ENCODE peak calls at places on chromosomes 7 and 10, in four cellular contexts. V, P, X and C are unnamed samples.

GRCh38 chr7:90579181-90579688 is 16.9 kb upstream of the CDK14 start:
- DNase-seq in P (no peak), X (no peak), V (no peak), C (no peak)

GRCh38 chr10:8962249-8962648 is 907.8 kb downstream of the GATA3 start:
- DNase-seq in X (no peak), P (no peak), V (no peak), C (no peak)

GRCh38 chr10:17010363-17011145 is 119.1 kb downstream of the CUBN start:
- DNase-seq in X (no peak), P (no peak), V (no peak), C (no peak)

GRCh38 chr7:67754651-67755050 is 758.0 kb downstream of the TYW1 start:
- DNase-seq in X (no peak), V (no peak), P (no peak), C (no peak)

GRCh38 chr10:91589015-91589655 is 43.7 kb downstream of the PPP1R3C start:
- DNase-seq in X (no peak), P (no peak), V (no peak), C (no peak)

GRCh38 chr7:27966219-27966780 is 214.3 kb downstream of the JAZF1 start:
- DNase-seq in P (no peak), X (no peak), V (no peak), C (no peak)

GRCh38 chr7:1815051-1815481 is 145.0 kb downstream of the ELFN1 start:
- DNase-seq in X (no peak), V (no peak), P (no peak), C (peak)

GRCh38 chr7:5477723-5478531 is 54.3 kb upstream of the TNRC18 start:
- DNase-seq in V (peak), X (no peak), P (no peak), C (no peak)

GRCh38 chr7:116583653-116584052 is 58.8 kb downstream of the CAV1 start:
- DNase-seq in X (peak), P (no peak), V (no peak), C (no peak)

GRCh38 chr7:1083729-1084657 is 3.9 kb upstream of the GPER1 start:
- DNase-seq in P (no peak), V (no peak), X (no peak), C (no peak)

GRCh38 chr7:37853468-37853867 is 5.1 kb downstream of the NME8 start:
- DNase-seq in X (no peak), P (peak), V (peak), C (peak)

GRCh38 chr10:44261296-44261695 is 123.6 kb downstream of the CXCL12 start:
- DNase-seq in V (peak), P (no peak), X (no peak), C (no peak)
- TF ChIP-seq NFIC in V (no peak), P (no peak), X (no peak), C (no peak)

DNA sequence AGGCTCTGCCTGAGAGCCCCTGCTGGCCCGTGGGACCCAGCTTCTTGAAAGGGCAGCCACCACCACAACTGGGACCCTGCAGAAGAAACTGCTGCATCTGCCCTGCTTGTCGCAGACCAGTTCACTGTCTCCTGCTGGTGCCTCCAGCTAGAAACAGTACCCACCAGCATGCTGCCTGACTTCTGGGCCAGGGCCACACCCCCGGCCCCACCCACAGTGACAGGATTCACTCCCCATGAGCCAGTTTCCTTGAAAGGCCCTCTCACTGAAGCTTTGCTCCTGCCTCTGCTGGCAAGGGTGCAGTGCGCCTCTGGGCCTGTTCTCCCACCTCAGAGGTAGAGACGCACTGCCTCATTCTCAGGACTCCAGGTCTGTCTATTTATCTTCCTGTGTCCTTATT is 32.4 kb downstream of the ANXA11 start:
- DNase-seq in V (no peak), P (no peak), X (no peak), C (no peak)
- TF ChIP-seq CHD2 in V (no peak), P (no peak), X (no peak), C (no peak)

GRCh38 chr7:70695804-70696104 is 436.2 kb upstream of the GALNT17 start:
- DNase-seq in P (no peak), X (no peak), V (peak), C (no peak)
- TF ChIP-seq NFIC in P (no peak), X (no peak), V (no peak), C (no peak)

DNA sequence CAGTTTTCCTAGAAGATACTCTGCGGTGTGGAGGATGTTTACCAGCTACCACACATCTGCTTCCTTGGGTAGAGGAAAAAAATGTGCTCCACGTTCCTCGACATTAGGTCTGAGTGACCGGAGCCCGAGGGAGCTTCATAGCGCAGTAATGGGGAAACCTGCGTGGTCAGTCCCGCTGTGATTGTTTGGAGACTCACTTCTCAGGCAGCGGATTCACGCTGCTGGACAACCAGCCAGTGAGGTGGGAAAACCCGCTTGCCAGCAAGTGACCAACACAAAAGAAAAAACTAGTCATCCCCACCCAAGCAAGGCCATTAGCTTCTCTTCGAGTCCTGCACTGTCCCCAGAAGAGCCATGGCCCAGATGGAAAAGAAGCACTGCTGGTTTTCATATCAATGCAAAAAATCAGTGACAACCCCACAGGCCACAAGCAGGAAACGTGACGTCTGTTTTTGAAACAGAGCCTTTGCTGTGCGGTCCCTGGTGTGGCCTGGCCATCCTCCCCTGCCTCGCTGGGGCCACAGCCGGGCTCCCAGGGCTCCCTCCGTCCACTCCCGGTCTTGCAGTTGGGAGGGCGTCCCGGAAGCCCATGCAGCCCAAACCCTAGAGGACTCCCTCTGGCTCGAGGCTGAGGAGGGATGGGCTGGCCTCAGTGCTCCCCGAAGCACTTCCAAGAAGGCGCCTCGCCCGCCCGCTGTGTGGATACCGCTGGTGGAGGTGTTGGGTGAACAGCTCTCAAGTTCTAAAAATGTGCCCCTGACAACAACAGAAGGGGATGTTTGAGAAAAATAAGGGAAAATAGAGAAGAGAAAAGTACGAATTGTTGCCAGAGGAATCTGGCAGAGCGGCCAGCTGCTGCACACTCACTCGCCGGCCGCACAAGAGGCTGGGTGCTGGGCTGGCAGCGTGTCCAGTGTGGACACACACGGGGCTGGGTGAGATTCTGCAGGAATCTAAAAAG is 73.3 kb downstream of the ZRANB1 start:
- DNase-seq in P (no peak), X (no peak), V (peak), C (no peak)
- TF ChIP-seq CHD2 in P (no peak), X (no peak), V (peak), C (no peak)

GRCh38 chr7:42107484-42107883 is 129.5 kb downstream of the GLI3 start:
- DNase-seq in X (no peak), V (no peak), P (no peak), C (no peak)
- TF ChIP-seq NFIC in X (no peak), V (no peak), P (no peak), C (no peak)

DNA sequence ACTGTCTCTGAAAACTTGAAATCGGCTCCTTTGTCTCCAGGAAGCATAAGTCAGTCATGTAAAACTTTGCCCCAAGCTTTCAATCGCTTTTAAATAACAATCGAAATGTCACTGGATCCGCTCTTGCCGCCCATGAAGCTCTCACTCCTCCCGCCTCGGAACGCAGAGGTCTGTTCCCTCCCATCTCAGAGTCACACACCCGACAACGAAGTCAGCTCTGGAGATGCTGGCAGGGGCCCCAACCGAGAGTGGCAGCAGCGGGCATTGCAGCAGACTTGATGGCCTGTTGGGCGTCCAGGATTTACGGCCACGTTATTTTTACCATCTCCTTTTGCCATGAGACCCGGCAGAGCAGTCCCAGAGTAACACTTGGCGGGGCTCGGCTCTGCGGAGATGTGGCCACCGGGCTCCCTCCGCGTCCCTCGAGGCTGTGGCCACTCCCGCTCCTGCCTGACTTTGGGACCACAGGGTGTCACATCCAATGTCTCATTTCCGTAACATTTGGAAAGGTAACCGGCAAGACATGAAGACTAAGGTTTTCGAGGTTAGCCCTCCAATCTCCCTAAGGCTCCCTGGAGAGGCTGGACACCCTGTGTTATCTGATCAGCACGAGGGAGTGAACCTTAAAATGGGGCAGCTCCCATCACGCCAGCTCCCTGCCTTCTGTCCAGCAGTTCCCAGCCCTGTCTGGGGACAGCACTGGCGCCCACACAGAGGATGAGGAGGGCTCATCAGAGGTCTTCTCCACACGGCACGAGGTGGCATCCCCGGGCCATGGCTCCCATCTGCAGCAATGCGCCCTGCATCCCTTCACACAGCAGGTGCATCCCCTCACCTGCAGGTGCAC is 62.8 kb upstream of the ADGRA1 start:
- DNase-seq in X (no peak), P (no peak), V (no peak), C (no peak)
- TF ChIP-seq CHD2 in X (no peak), P (no peak), V (no peak), C (no peak)

DNA sequence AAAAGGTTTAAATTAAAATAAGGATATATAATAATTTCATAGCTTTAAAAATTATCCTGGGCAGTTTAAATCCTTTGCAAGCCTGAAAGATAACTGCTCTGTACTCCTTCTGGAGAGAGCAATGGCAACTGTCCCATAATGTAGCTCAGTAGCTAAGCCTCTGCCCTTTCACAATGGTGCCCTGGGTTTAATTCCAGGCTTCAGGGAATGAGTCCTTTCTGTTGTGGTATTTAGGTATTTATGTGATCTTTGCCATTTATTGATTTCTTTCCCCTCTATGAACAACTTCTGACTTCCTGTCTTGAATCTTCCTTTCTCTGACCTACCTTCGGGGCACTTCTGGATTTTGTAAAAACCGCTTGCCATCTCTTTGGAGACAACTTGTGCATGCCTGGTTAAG is 773.2 kb downstream of the IPMK start:
- DNase-seq in P (peak), X (no peak), V (no peak), C (no peak)
- TF ChIP-seq NFIC in P (no peak), X (no peak), V (no peak), C (no peak)

DNA sequence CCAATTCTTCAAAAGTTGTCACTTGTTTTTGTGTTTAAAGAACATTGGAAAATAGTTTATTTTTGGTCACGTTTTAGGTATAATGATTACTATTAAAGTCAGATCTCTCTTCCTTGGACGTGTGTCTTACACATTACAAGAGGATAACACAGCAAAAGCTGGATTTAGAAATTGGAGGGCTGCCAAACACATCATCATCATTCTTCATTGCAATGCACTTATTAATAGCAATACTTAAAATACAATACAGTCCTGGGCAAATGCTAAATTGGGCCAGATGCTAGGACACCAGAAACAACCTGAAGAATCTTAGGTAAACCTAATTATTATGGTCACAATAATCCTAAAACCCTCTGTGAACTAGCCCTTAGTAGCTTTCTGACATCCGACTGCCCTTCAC is 303.6 kb downstream of the DGKB start:
- DNase-seq in V (no peak), X (no peak), P (no peak), C (no peak)
- TF ChIP-seq CHD2 in V (no peak), X (no peak), P (no peak), C (no peak)

GRCh38 chr10:52454476-52454875 is 140.4 kb downstream of the DKK1 start:
- DNase-seq in V (no peak), X (no peak), P (no peak), C (no peak)
- TF ChIP-seq NFIC in V (no peak), X (no peak), P (no peak), C (no peak)

GRCh38 chr10:49158399-49158798 is 24.6 kb upstream of the FAM170B start:
- DNase-seq in P (no peak), V (no peak), X (no peak), C (no peak)
- TF ChIP-seq CHD2 in P (no peak), V (no peak), X (no peak), C (no peak)